ENCODE peak calls at places on chromosomes 16 and 17, in six cellular contexts. Z, Q, K, R, M and X are unnamed samples.

GRCh38 chr16:24978370-24978914 is 36.7 kb downstream of the ARHGAP17 start:
- DNase-seq in Z (no peak), Q (no peak), K (no peak), R (no peak), M (no peak), X (no peak)

GRCh38 chr17:40422990-40423611 is 5.4 kb upstream of the TOP2A start:
- DNase-seq in Z (no peak), Q (no peak), K (no peak), R (peak; percentile 28), M (no peak), X (peak; percentile 33)

GRCh38 chr17:37067555-37068111 is 118.9 kb downstream of the AATF start:
- DNase-seq in Z (no peak), Q (peak; percentile 93), K (no peak), R (peak; percentile 73), M (peak; percentile 20), X (no peak)

GRCh38 chr17:55513885-55514590 is 2.8 kb upstream of the SMIM36 start:
- DNase-seq in Z (peak; percentile 43), Q (peak; percentile 76), K (peak; percentile 22), R (peak; percentile 60), M (no peak), X (peak; percentile 74)

GRCh38 chr16:82726306-82726705 is 99.5 kb downstream of the CDH13 start:
- DNase-seq in Z (no peak), Q (no peak), K (no peak), R (no peak), M (no peak), X (no peak)

GRCh38 chr17:55577687-55578086 is 66.4 kb upstream of the SMIM36 start:
- DNase-seq in Z (no peak), Q (no peak), K (no peak), R (no peak), M (no peak), X (no peak)

GRCh38 chr16:15542261-15542660 is 100.7 kb downstream of the MARF1 start:
- DNase-seq in Z (no peak), Q (no peak), K (no peak), R (no peak), M (no peak), X (no peak)

GRCh38 chr16:66388350-66389139 is 22.1 kb downstream of the CDH5 start:
- DNase-seq in Z (no peak), Q (peak; percentile 10), K (no peak), R (peak; percentile 0), M (no peak), X (no peak)

GRCh38 chr17:83194761-83195329 is 115.4 kb downstream of the METRNL start:
- DNase-seq in Z (peak; percentile 19), Q (no peak), K (no peak), R (no peak), M (peak; percentile 59), X (no peak)

GRCh38 chr17:75819723-75820410 is 24.3 kb downstream of the UNC13D start:
- DNase-seq in Z (no peak), Q (no peak), K (no peak), R (no peak), M (no peak), X (no peak)
- TF ChIP-seq CTCF in Z (no peak), Q (no peak), K (no peak), R (no peak), M (no peak), X (no peak)

DNA sequence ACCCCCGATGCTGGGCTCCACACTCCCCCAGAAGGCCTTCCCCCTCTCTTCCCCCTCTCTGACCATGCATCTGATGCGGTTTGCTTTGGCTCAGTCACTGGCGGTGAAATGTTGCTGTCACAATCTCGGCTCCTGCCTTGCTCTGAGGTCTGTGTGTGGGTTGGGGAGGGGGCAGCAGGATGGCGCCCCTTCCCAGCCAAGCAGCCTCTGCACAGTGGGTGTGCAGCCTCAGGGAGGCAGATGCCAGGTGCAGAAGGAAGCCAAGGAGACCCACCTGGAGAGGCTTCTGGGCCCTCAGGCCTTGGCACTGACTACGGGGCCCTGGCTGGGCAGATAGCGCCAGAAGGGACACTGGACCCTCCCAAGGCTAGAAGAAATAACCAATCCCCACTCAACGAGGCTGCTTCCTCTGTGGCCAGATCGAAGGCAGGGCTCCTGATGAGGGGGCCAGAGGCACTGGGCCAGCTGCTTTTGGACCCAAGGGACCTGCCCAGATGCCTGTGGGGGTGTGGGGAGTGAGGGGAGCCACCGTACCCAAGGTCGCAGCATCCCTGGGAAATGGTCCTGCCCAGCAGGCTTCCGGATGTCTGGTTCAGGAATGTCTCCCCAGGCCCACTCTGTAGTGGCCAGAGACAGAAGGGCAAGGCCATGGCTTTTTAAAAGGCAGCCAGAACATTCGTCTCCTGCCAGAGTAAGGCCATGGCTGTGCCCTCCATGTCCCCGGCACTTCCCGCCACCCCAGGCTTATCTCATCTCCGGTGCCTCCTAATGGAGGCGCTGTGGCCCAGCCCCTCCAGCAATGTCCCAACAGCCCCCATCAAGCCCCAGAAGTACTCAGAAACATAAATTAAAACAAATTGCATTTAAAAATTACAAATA is 43.4 kb upstream of the SLC38A10 start:
- DNase-seq in Z (no peak), Q (no peak), K (no peak), R (peak; percentile 86), M (no peak), X (no peak)
- TF ChIP-seq CTCF in Z (no peak), Q (no peak), K (no peak), R (peak; percentile 34), M (no peak), X (no peak)

DNA sequence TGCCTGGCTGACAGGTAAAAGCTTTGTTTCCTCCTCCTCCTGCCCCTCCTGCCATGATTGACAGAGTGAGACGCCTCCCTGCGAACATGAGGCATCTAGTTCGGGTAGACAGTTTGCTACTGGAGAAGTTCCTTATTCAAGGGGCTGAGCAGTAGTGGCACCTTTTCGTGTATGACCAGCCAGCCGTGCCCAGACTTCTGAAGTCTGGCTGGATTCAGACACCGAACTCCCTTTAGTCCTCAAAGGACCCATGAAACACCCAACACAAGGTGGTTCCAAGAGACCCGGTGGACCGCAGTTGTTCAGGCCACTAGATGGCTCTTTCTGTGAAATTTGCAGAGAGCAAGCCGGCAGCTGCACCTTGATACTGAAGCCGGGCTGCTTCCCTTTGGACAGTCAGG is 192.8 kb downstream of the XYLT1 start:
- DNase-seq in Z (no peak), Q (peak; percentile 61), K (no peak), R (peak; percentile 46), M (no peak), X (peak; percentile 27)
- TF ChIP-seq CTCF in Z (peak; percentile 48), Q (peak; percentile 18), K (peak; percentile 22), R (peak; percentile 72), M (peak; percentile 33), X (peak; percentile 20)

DNA sequence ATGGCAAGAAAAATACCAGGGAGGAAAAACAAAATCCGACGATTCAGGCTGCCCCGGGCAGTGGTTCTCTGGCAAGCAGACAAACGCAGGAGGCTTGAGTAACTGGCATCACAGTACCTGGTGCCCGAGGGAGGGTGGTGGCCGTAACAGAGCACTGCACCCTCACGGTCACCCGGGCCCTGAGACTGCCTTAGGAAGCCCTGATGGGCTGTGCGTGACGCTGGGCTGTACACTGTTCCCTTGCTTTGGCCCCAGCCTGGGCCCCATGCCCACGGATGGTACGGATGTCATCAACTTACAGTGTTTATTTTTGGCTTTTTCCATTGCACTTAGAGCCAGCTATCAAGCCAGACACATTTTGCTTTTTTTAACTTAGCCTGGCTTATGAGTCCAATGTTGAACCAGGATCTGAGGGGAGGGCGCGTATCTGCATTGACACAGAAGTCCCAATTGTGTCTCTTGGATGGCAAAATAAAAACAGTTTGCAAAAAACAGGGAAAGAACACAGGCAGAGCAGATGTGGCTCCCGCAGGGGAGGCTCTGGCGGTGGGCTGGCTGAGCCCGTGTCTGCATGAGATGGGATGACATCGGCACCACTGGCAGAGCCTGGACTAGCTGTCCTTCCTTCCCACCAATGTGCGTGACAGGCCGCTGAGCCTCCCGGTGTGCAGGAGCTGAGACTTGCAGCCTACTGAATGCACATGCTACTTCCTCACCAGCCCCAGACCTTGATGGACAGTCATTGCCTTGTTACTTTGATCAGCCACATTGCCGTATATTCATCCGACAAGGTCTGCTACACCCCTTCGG is 287.7 kb downstream of the FOXL1 start:
- DNase-seq in Z (no peak), Q (no peak), K (no peak), R (no peak), M (no peak), X (no peak)
- TF ChIP-seq CTCF in Z (no peak), Q (no peak), K (no peak), R (no peak), M (no peak), X (no peak)

GRCh38 chr17:44084921-44085320 is 14.4 kb downstream of the G6PC3 start:
- DNase-seq in Z (no peak), Q (no peak), K (no peak), R (no peak), M (no peak), X (no peak)
- TF ChIP-seq CTCF in Z (no peak), Q (no peak), K (no peak), R (no peak), M (no peak), X (no peak)

GRCh38 chr17:79951361-79952264 is 84.1 kb downstream of the TBC1D16 start:
- DNase-seq in Z (peak; percentile 65), Q (peak; percentile 83), K (no peak), R (peak; percentile 62), M (peak; percentile 17), X (peak; percentile 77)
- TF ChIP-seq CTCF in Z (no peak), Q (no peak), K (peak; percentile 12), R (no peak), M (no peak), X (no peak)